ENCODE peak calls at places on chromosomes 2 and 18, in nine cellular contexts. K is HT1080, X is heart left ventricle, B is GDM1, Q is tibial artery, R is astrocyte of the spinal cord, I is HFF-Myc, P is WERI-Rb-1, O is NCI-H146. G is an unnamed sample.
A peak's percentile ranks its signal among the peaks of the same experiment; 100 is the strongest.

GRCh38 chr18:34978533-34978893 is 62.7 kb upstream of the MAPRE2 start:
- DNase-seq in B (no peak), O (no peak), I (no peak), K (no peak), P (no peak), X (no peak), R (no peak), Q (no peak), G (no peak)

GRCh38 chr2:95734976-95735890 is 143.4 kb downstream of the TRIM43 start:
- DNase-seq in K (no peak), I (no peak), Q (no peak), P (no peak), X (no peak), O (peak; percentile 17), B (no peak), R (no peak), G (no peak)

GRCh38 chr2:54724150-54724559 is 693 bp downstream of the EML6 start:
- DNase-seq in K (peak; percentile 25), X (no peak), O (no peak), I (no peak), P (no peak), B (no peak), Q (no peak), R (peak; percentile 19), G (no peak)

GRCh38 chr2:112001136-112001764 is 53.8 kb upstream of the TMEM87B start:
- DNase-seq in B (no peak), K (no peak), P (no peak), I (no peak), X (no peak), O (no peak), Q (no peak), R (peak; percentile 22), G (no peak)

GRCh38 chr2:16442971-16443370 is 222.7 kb downstream of the CYRIA start:
- DNase-seq in X (no peak), R (no peak), O (no peak), K (no peak), P (no peak), B (no peak), Q (no peak), I (no peak), G (no peak)

GRCh38 chr18:35478520-35479435 is 19.0 kb downstream of the INO80C start:
- DNase-seq in R (peak; percentile 88), Q (no peak), P (no peak), B (no peak), X (peak; percentile 34), K (peak; percentile 99), O (no peak), I (no peak), G (no peak)

GRCh38 chr2:60634443-60634842 is 81.0 kb upstream of the BCL11A start:
- DNase-seq in K (peak; percentile 24), X (no peak), P (no peak), R (no peak), Q (no peak), O (no peak), I (no peak), B (no peak), G (no peak)

GRCh38 chr2:241660593-241661213 is 23.2 kb downstream of the ATG4B start:
- DNase-seq in Q (no peak), B (no peak), I (no peak), R (no peak), X (no peak), P (no peak), K (no peak), O (no peak), G (no peak)

GRCh38 chr18:50928551-50928950 is 39.3 kb upstream of the ELAC1 start:
- DNase-seq in O (no peak), Q (no peak), K (peak; percentile 53), R (no peak), I (no peak), X (no peak), P (no peak), B (no peak), G (no peak)

GRCh38 chr2:174243812-174244211 is 4.5 kb downstream of the OLA1 start:
- DNase-seq in R (no peak), Q (no peak), I (no peak), X (no peak), P (no peak), O (no peak), B (no peak), K (no peak), G (no peak)

GRCh38 chr2:241569831-241570281 is 11.3 kb downstream of the BOK start:
- DNase-seq in I (no peak), Q (peak; percentile 54), B (no peak), X (no peak), R (no peak), O (no peak), K (no peak), P (no peak), G (no peak)

GRCh38 chr2:218722876-218723477 is 12.3 kb downstream of the TTLL4 start:
- DNase-seq in P (no peak), R (no peak), I (no peak), Q (no peak), O (no peak), B (no peak), X (no peak), K (no peak), G (no peak)

GRCh38 chr2:161766334-161766733 is 142.1 kb downstream of the SLC4A10 start:
- DNase-seq in I (no peak), Q (no peak), R (no peak), P (no peak), O (no peak), B (no peak), X (no peak), K (no peak), G (no peak)

GRCh38 chr2:184611221-184612085 is 13.1 kb downstream of the ZNF804A start:
- DNase-seq in O (no peak), B (no peak), R (peak; percentile 56), P (no peak), X (no peak), K (peak; percentile 23), Q (no peak), I (no peak), G (no peak)

GRCh38 chr2:120439637-120440384 is 93.9 kb downstream of the INHBB start:
- DNase-seq in I (no peak), K (no peak), O (no peak), Q (no peak), R (no peak), B (no peak), X (no peak), P (no peak), G (no peak)

GRCh38 chr18:10951631-10952544 is 197.5 kb downstream of the PIEZO2 start:
- DNase-seq in X (no peak), K (no peak), B (no peak), Q (no peak), P (no peak), R (no peak), O (no peak), I (no peak), G (no peak)

GRCh38 chr2:211103989-211104388 is 547.6 kb downstream of the CPS1 start:
- DNase-seq in P (no peak), I (no peak), R (no peak), Q (no peak), X (no peak), O (no peak), K (peak; percentile 17), B (no peak), G (no peak)

GRCh38 chr2:223047260-223047761 is 4.7 kb upstream of the KCNE4 start:
- DNase-seq in X (no peak), P (peak; percentile 69), I (no peak), K (peak; percentile 30), R (peak; percentile 73), Q (peak; percentile 72), O (no peak), B (no peak), G (no peak)

GRCh38 chr2:15813481-15814266 is 126.7 kb upstream of the MYCN start:
- DNase-seq in O (no peak), B (no peak), Q (no peak), X (no peak), P (no peak), I (no peak), K (peak; percentile 18), R (no peak), G (no peak)

GRCh38 chr2:74312913-74313312 is 30.3 kb downstream of the SLC4A5 start:
- DNase-seq in Q (no peak), I (no peak), X (no peak), R (no peak), P (no peak), O (no peak), B (no peak), K (no peak), G (no peak)

GRCh38 chr2:198116652-198117175 is 312.3 kb downstream of the PLCL1 start:
- DNase-seq in O (no peak), X (no peak), P (no peak), Q (no peak), B (no peak), I (no peak), K (no peak), R (peak; percentile 19), G (no peak)

GRCh38 chr2:230987137-230988020 is 8.5 kb upstream of the SPATA3 start:
- DNase-seq in R (peak; percentile 61), I (peak; percentile 31), K (peak; percentile 83), Q (peak; percentile 84), O (peak; percentile 64), P (peak; percentile 81), X (peak; percentile 72), B (peak; percentile 25), G (peak; percentile 16)

GRCh38 chr18:41075212-41075611 is 879.8 kb upstream of the PIK3C3 start:
- DNase-seq in I (peak; percentile 5), K (peak; percentile 55), Q (no peak), X (no peak), P (no peak), B (no peak), O (no peak), R (peak; percentile 90), G (no peak)

GRCh38 chr18:58862404-58862803 is 2.3 kb upstream of the ZNF532 start:
- DNase-seq in Q (peak; percentile 35), R (no peak), K (no peak), B (no peak), X (no peak), O (no peak), I (no peak), P (no peak), G (no peak)

GRCh38 chr2:172698041-172698863 is 37.4 kb upstream of the RAPGEF4 start:
- DNase-seq in Q (no peak), R (peak; percentile 93), X (no peak), O (no peak), B (peak; percentile 27), I (peak; percentile 92), P (no peak), K (peak; percentile 98), G (no peak)

GRCh38 chr2:212736327-212736726 is 197.7 kb upstream of the ERBB4 start:
- DNase-seq in B (no peak), I (no peak), X (no peak), R (no peak), K (no peak), O (no peak), Q (no peak), P (no peak), G (no peak)

GRCh38 chr2:154386186-154386585 is 312.3 kb upstream of the KCNJ3 start:
- DNase-seq in I (no peak), R (no peak), P (no peak), K (no peak), O (no peak), B (no peak), Q (no peak), X (no peak), G (no peak)

GRCh38 chr2:235201796-235202195 is 250.0 kb downstream of the SH3BP4 start:
- DNase-seq in K (no peak), X (no peak), O (no peak), B (no peak), P (peak; percentile 13), R (no peak), I (no peak), Q (no peak), G (no peak)

GRCh38 chr2:8527676-8528075 is 154.2 kb upstream of the ID2 start:
- DNase-seq in Q (no peak), O (no peak), K (no peak), B (no peak), X (no peak), P (no peak), R (no peak), I (no peak), G (no peak)

GRCh38 chr2:216777637-216778273 is 82.1 kb downstream of the TNP1 start:
- DNase-seq in B (no peak), K (peak; percentile 85), X (no peak), O (peak; percentile 90), P (peak; percentile 76), R (peak; percentile 36), I (peak; percentile 61), Q (no peak), G (no peak)

GRCh38 chr2:210072922-210073509 is 70.6 kb downstream of the RPE start:
- DNase-seq in P (no peak), R (peak; percentile 74), X (no peak), B (peak; percentile 3), Q (no peak), I (peak; percentile 5), O (peak; percentile 30), K (peak; percentile 52), G (peak; percentile 14)